ENCODE peak calls at places on chromosomes 11 and 22, in four cellular contexts. R is kidney; F is tibial nerve; G is CD4-positive, alpha-beta T cell. S is an unnamed sample.
A peak's percentile ranks its signal among the peaks of the same experiment; 100 is the strongest.

GRCh38 chr11:119672597-119672996 is 56.4 kb downstream of the NECTIN1 start:
- DNase-seq in R (no peak), F (no peak), G (no peak), S (no peak)

GRCh38 chr22:21714784-21715183 is 20.8 kb downstream of the YPEL1 start:
- DNase-seq in F (no peak), R (no peak), G (no peak), S (no peak)

GRCh38 chr22:45504703-45505341 is 2.1 kb downstream of the FBLN1 start:
- DNase-seq in G (no peak), F (peak; percentile 43), R (peak; percentile 86), S (no peak)

GRCh38 chr11:77094841-77095365 is 7.7 kb upstream of the OMP start:
- DNase-seq in G (no peak), R (peak; percentile 48), F (no peak), S (no peak)

GRCh38 chr22:38298312-38299000 is 18.8 kb downstream of the CSNK1E start:
- DNase-seq in F (no peak), R (no peak), G (peak; percentile 25), S (no peak)

GRCh38 chr11:28566643-28567042 is 458.5 kb downstream of the METTL15 start:
- DNase-seq in G (no peak), R (peak; percentile 89), F (peak; percentile 38), S (peak; percentile 48)

GRCh38 chr11:66612458-66612857 is 4.0 kb upstream of the RBM14 start:
- DNase-seq in F (no peak), R (no peak), G (no peak), S (no peak)

GRCh38 chr11:66933508-66933907 is 24.7 kb downstream of the PC start:
- DNase-seq in R (no peak), G (no peak), F (no peak), S (no peak)

GRCh38 chr22:50308597-50308935 is 1.1 kb upstream of the PLXNB2 start:
- DNase-seq in R (peak; percentile 96), G (no peak), F (peak; percentile 39), S (peak; percentile 14)

GRCh38 chr11:2271327-2272240 is 1.2 kb upstream of the ASCL2 start:
- DNase-seq in F (no peak), R (peak; percentile 73), G (no peak), S (no peak)

GRCh38 chr11:8807544-8808225 is 103.3 kb upstream of the AKIP1 start:
- DNase-seq in G (no peak), F (peak; percentile 30), R (peak; percentile 72), S (no peak)

GRCh38 chr22:39932918-39933649 is 27.1 kb upstream of the TMA7B start:
- DNase-seq in G (no peak), F (no peak), R (no peak), S (no peak)

GRCh38 chr11:33531743-33532181 is 168.9 kb downstream of the C11orf91 start:
- DNase-seq in F (no peak), R (no peak), G (no peak), S (no peak)

GRCh38 chr22:43406186-43406790 is 5.5 kb upstream of the MPPED1 start:
- DNase-seq in G (no peak), R (no peak), F (no peak), S (no peak)

GRCh38 chr11:48116843-48117242 is 99.8 kb upstream of the OR4B1 start:
- DNase-seq in R (no peak), G (no peak), F (no peak), S (no peak)

GRCh38 chr22:23478175-23478574 is 101.9 kb downstream of the IGLL1 start:
- DNase-seq in G (no peak), F (no peak), R (no peak), S (no peak)

GRCh38 chr11:122178795-122179194 is 62.8 kb upstream of the BLID start:
- DNase-seq in F (no peak), G (no peak), R (no peak), S (no peak)

GRCh38 chr11:68505596-68505995 is 45.0 kb downstream of the PPP6R3 start:
- DNase-seq in G (no peak), F (no peak), R (no peak), S (no peak)

GRCh38 chr11:126061707-126062678 is 673 bp downstream of the CDON start:
- DNase-seq in R (peak; percentile 84), G (no peak), F (no peak), S (peak; percentile 83)

GRCh38 chr11:132123854-132124835 is 753.7 kb downstream of the NTM start:
- DNase-seq in G (no peak), F (no peak), R (no peak), S (no peak)

GRCh38 chr11:118106789-118107335 is 20.1 kb upstream of the SMIM35 start:
- DNase-seq in G (no peak), R (no peak), F (no peak), S (no peak)

GRCh38 chr11:71500601-71501021 is 26.5 kb upstream of the KRTAP5-7 start:
- DNase-seq in F (no peak), R (no peak), G (no peak), S (no peak)

GRCh38 chr22:26438006-26438405 is 8.9 kb downstream of the ASPHD2 start:
- DNase-seq in G (no peak), R (no peak), F (no peak), S (no peak)

GRCh38 chr11:122319842-122320555 is 204.0 kb upstream of the BLID start:
- DNase-seq in G (no peak), F (no peak), R (no peak), S (peak; percentile 5)

GRCh38 chr11:87352759-87353707 is 315.3 kb downstream of the TMEM135 start:
- DNase-seq in F (peak; percentile 84), R (peak; percentile 95), G (peak; percentile 73), S (peak; percentile 67)

DNA sequence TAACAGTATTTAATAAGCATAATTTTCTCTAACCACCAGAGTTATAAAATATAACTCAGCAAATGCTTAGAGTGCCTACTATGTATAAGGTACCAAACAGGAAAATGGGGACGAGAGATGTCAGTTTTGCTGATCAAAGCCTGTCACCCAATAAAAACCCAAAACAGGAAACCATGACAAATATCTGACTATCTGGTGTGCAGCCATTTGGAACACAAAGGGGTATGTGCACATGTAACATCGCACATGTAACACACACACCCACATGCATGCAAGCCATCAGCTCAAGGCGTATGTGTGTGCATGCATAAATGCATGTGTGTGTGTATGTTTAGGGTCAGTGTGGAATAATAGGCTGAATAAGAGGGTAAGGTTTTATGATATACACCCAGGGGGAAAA is 64.2 kb downstream of the PRR5L start:
- DNase-seq in G (no peak), R (no peak), F (no peak), S (no peak)
- H3K27ac ChIP-seq in G (no peak overlapping the region), R (no peak overlapping the region), F (no peak overlapping the region), S (no peak overlapping the region)

GRCh38 chr11:18310800-18311340 is 11.1 kb downstream of the HPS5 start:
- DNase-seq in F (no peak), G (no peak), R (no peak), S (no peak)
- H3K27ac ChIP-seq in F (peak overlapping the region; percentile 95), G (no peak overlapping the region), R (no peak overlapping the region), S (no peak overlapping the region)

DNA sequence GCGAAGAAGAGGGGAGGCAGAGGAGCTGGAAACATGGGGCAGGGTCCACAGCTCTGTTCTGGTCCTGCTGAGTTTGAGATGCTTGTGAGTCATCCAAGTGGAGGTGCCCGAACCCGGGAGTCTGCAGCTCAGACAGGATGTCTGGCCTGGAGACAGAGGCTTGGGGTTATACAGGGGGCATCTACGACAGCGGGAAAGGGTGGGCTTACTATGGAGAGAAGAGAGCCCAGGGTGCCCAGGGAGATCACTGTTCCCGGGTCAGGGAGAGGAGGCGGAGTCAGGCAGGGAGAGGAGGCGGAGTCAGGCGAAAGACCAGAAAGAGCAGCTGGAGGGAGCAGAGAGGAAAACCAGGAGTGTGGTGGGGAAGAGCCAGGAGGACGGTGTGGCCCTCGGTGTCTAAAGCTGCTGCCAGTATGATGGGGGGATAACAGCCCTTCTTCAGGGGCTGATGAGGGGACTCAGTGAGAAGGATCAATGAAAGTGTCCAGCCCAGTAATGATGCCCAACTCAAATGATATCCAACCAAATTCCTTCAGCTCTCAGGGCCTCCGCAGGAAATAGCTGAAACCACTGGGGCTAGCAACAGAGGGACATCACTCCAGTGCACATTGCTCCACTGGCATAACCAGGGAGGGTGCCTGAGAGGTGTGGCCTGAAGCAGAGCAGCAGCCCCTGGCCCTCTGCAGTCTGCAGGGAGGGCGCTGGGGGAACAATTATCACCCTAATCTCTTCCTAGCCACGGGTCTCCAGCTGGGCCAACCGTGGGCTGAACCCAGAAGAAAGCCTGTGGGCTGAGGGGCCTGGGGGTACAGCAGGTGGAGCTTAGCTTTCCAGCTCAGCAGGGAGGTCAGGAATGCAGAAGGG is 2.6 kb upstream of the LTBP3 start:
- DNase-seq in G (no peak), F (peak; percentile 73), R (peak; percentile 84), S (no peak)
- H3K27ac ChIP-seq in G (no peak overlapping the region), F (peak overlapping the region; percentile 98), R (peak overlapping the region; percentile 41), S (peak overlapping the region; percentile 33)

GRCh38 chr11:95078526-95078925 is 11.1 kb upstream of the ENDOD1 start:
- DNase-seq in R (no peak), G (no peak), F (no peak), S (no peak)

GRCh38 chr11:95084509-95084908 is 5.1 kb upstream of the ENDOD1 start:
- DNase-seq in F (no peak), G (no peak), R (no peak), S (no peak)

GRCh38 chr11:95081010-95081409 is 8.6 kb upstream of the ENDOD1 start:
- DNase-seq in F (no peak), G (no peak), R (no peak), S (no peak)

GRCh38 chr11:95082576-95083001 is 7.1 kb upstream of the ENDOD1 start:
- DNase-seq in R (no peak), F (no peak), G (no peak), S (no peak)

DNA sequence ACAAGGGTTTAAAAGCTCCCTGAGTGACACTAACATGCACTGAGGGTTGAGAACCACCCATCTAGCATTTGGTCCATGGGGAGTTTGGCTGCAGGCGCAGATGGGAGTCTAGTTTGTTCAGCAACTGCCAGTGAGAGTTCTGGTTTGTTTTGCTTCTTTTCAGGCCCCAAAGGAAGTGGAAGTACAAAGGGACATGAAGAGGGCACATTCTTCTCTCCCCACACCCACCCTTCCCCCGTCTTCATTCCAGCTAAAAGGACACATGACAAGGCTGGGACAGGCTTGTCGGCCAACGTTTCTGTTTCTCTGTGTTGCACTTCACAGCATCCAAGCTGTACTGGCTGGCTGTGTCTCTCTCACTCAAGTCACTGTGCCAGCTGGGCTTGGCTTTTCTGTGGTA is 8.2 kb upstream of the ENDOD1 start:
- DNase-seq in R (peak; percentile 85), F (peak; percentile 72), G (no peak), S (no peak)
- H3K27ac ChIP-seq in R (peak overlapping the region; percentile 75), F (peak overlapping the region; percentile 96), G (no peak overlapping the region), S (peak overlapping the region; percentile 96)

DNA sequence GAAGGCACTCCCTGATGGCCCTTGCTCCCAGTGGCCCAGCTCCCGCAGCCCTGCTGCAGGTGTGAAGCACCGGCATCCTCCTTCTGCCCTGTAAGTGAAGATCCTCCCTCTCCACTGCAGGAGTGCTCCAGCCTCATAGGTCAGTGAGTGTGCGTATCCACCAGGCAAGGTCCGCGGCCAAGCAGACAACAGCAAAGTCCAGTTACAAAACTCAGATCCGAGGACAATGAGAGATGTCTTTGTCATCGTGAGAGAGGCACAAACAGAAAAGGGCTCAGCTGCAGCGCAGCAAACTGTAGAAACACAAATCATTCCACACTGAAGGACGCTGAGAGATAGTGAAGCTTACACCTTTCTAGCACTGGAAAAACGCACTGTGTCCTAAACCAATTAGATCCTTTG is 46.1 kb downstream of the MYH9 start:
- DNase-seq in R (no peak), G (no peak), F (no peak), S (peak; percentile 34)
- H3K27ac ChIP-seq in R (no peak overlapping the region), G (peak overlapping the region; percentile 43), F (peak overlapping the region; percentile 88), S (peak overlapping the region; percentile 89)

GRCh38 chr11:57639321-57640067 is 10.2 kb downstream of the YPEL4 start:
- DNase-seq in R (no peak), F (no peak), G (no peak), S (no peak)
- H3K27ac ChIP-seq in R (no peak overlapping the region), F (peak overlapping the region; percentile 76), G (no peak overlapping the region), S (no peak overlapping the region)

S was measured in caudate nucleus.